ENCODE peak calls at places on chromosomes 4 and X, in eight cellular contexts. One of them, this sample, is unnamed.

GRCh38 chr4:78019494-78019893 is 37.6 kb upstream of the FRAS1 start:
- DNase-seq in neural progenitor cell: no peak
- DNase-seq in uterus: no peak
- DNase-seq in body of pancreas: no peak
- DNase-seq in mammary epithelial cell: no peak
- DNase-seq in brain microvascular endothelial cell: no peak
- DNase-seq in stomach: no peak
- DNase-seq in upper lobe of left lung: no peak
- DNase-seq in this sample: no peak

GRCh38 chr4:7429601-7430078 is 5.1 kb downstream of the PSAPL1 start:
- DNase-seq in neural progenitor cell: no peak
- DNase-seq in uterus: no peak
- DNase-seq in body of pancreas: no peak
- DNase-seq in mammary epithelial cell: no peak
- DNase-seq in brain microvascular endothelial cell: no peak
- DNase-seq in stomach: peak
- DNase-seq in upper lobe of left lung: peak
- DNase-seq in this sample: peak

GRCh38 chr4:171142045-171142444 is 671.2 kb upstream of the GALNTL6 start:
- DNase-seq in neural progenitor cell: no peak
- DNase-seq in uterus: no peak
- DNase-seq in body of pancreas: no peak
- DNase-seq in mammary epithelial cell: no peak
- DNase-seq in brain microvascular endothelial cell: no peak
- DNase-seq in stomach: no peak
- DNase-seq in upper lobe of left lung: no peak
- DNase-seq in this sample: no peak

GRCh38 chrX:28910501-28910900 is 323.3 kb downstream of the IL1RAPL1 start:
- DNase-seq in neural progenitor cell: no peak
- DNase-seq in uterus: no peak
- DNase-seq in body of pancreas: no peak
- DNase-seq in mammary epithelial cell: no peak
- DNase-seq in brain microvascular endothelial cell: no peak
- DNase-seq in stomach: no peak
- DNase-seq in upper lobe of left lung: no peak
- DNase-seq in this sample: no peak

GRCh38 chr4:102143433-102143832 is 201.8 kb downstream of the SLC39A8 start:
- DNase-seq in neural progenitor cell: no peak
- DNase-seq in uterus: no peak
- DNase-seq in body of pancreas: no peak
- DNase-seq in mammary epithelial cell: no peak
- DNase-seq in brain microvascular endothelial cell: no peak
- DNase-seq in stomach: no peak
- DNase-seq in upper lobe of left lung: no peak
- DNase-seq in this sample: no peak

GRCh38 chr4:25439913-25440477 is 62.9 kb downstream of the ANAPC4 start:
- DNase-seq in neural progenitor cell: peak
- DNase-seq in uterus: peak
- DNase-seq in body of pancreas: peak
- DNase-seq in mammary epithelial cell: peak
- DNase-seq in brain microvascular endothelial cell: peak
- DNase-seq in stomach: peak
- DNase-seq in upper lobe of left lung: peak
- DNase-seq in this sample: no peak

GRCh38 chrX:85499400-85499799 is 119.9 kb upstream of the POF1B start:
- DNase-seq in neural progenitor cell: no peak
- DNase-seq in uterus: no peak
- DNase-seq in body of pancreas: no peak
- DNase-seq in mammary epithelial cell: peak
- DNase-seq in brain microvascular endothelial cell: no peak
- DNase-seq in stomach: no peak
- DNase-seq in upper lobe of left lung: no peak
- DNase-seq in this sample: no peak

GRCh38 chr4:17027495-17027894 is 129.1 kb upstream of the LDB2 start:
- DNase-seq in neural progenitor cell: no peak
- DNase-seq in uterus: no peak
- DNase-seq in body of pancreas: no peak
- DNase-seq in mammary epithelial cell: peak
- DNase-seq in brain microvascular endothelial cell: peak
- DNase-seq in stomach: no peak
- DNase-seq in upper lobe of left lung: no peak
- DNase-seq in this sample: no peak

GRCh38 chrX:123085311-123085940 is 98.7 kb upstream of the GRIA3 start:
- DNase-seq in neural progenitor cell: peak
- DNase-seq in uterus: no peak
- DNase-seq in body of pancreas: no peak
- DNase-seq in mammary epithelial cell: no peak
- DNase-seq in brain microvascular endothelial cell: peak
- DNase-seq in stomach: no peak
- DNase-seq in upper lobe of left lung: no peak
- DNase-seq in this sample: no peak

GRCh38 chrX:120755066-120755846 is 120.4 kb downstream of the CT47B1 start:
- DNase-seq in neural progenitor cell: peak
- DNase-seq in uterus: no peak
- DNase-seq in body of pancreas: peak
- DNase-seq in mammary epithelial cell: no peak
- DNase-seq in brain microvascular endothelial cell: no peak
- DNase-seq in stomach: no peak
- DNase-seq in upper lobe of left lung: peak
- DNase-seq in this sample: no peak

GRCh38 chrX:13742397-13743176 is 8.0 kb downstream of the OFD1 start:
- DNase-seq in neural progenitor cell: no peak
- DNase-seq in uterus: no peak
- DNase-seq in body of pancreas: no peak
- DNase-seq in mammary epithelial cell: no peak
- DNase-seq in brain microvascular endothelial cell: no peak
- DNase-seq in stomach: no peak
- DNase-seq in upper lobe of left lung: peak
- DNase-seq in this sample: no peak

GRCh38 chr4:36351082-36351666 is 69.8 kb downstream of the DTHD1 start:
- DNase-seq in neural progenitor cell: peak
- DNase-seq in uterus: peak
- DNase-seq in body of pancreas: peak
- DNase-seq in mammary epithelial cell: peak
- DNase-seq in brain microvascular endothelial cell: peak
- DNase-seq in stomach: peak
- DNase-seq in upper lobe of left lung: peak
- DNase-seq in this sample: peak

GRCh38 chrX:132023896-132024386 is 839 bp downstream of the STK26 start:
- DNase-seq in neural progenitor cell: peak
- DNase-seq in uterus: peak
- DNase-seq in body of pancreas: no peak
- DNase-seq in mammary epithelial cell: peak
- DNase-seq in brain microvascular endothelial cell: no peak
- DNase-seq in stomach: no peak
- DNase-seq in upper lobe of left lung: peak
- DNase-seq in this sample: no peak

GRCh38 chr4:106369456-106370060 is 980 bp upstream of the GIMD1 start:
- DNase-seq in neural progenitor cell: peak
- DNase-seq in uterus: no peak
- DNase-seq in body of pancreas: peak
- DNase-seq in mammary epithelial cell: peak
- DNase-seq in brain microvascular endothelial cell: peak
- DNase-seq in stomach: no peak
- DNase-seq in upper lobe of left lung: no peak
- DNase-seq in this sample: no peak

GRCh38 chrX:32530802-32531403 is 680.4 kb downstream of the DMD start:
- DNase-seq in neural progenitor cell: peak
- DNase-seq in uterus: peak
- DNase-seq in body of pancreas: peak
- DNase-seq in mammary epithelial cell: peak
- DNase-seq in brain microvascular endothelial cell: peak
- DNase-seq in stomach: no peak
- DNase-seq in upper lobe of left lung: no peak
- DNase-seq in this sample: no peak

GRCh38 chrX:136783159-136783558 is 2.4 kb upstream of the ARHGEF6 start:
- DNase-seq in neural progenitor cell: no peak
- DNase-seq in uterus: no peak
- DNase-seq in body of pancreas: no peak
- DNase-seq in mammary epithelial cell: no peak
- DNase-seq in brain microvascular endothelial cell: no peak
- DNase-seq in stomach: no peak
- DNase-seq in upper lobe of left lung: no peak
- DNase-seq in this sample: no peak

GRCh38 chrX:77451041-77451440 is 3.9 kb downstream of the FGF16 start:
- DNase-seq in neural progenitor cell: no peak
- DNase-seq in uterus: no peak
- DNase-seq in body of pancreas: no peak
- DNase-seq in mammary epithelial cell: peak
- DNase-seq in brain microvascular endothelial cell: peak
- DNase-seq in stomach: no peak
- DNase-seq in upper lobe of left lung: no peak
- DNase-seq in this sample: no peak

GRCh38 chr4:76752911-76753494 is 144.9 kb downstream of the SOWAHB start:
- DNase-seq in neural progenitor cell: no peak
- DNase-seq in uterus: no peak
- DNase-seq in body of pancreas: no peak
- DNase-seq in mammary epithelial cell: peak
- DNase-seq in brain microvascular endothelial cell: peak
- DNase-seq in stomach: no peak
- DNase-seq in upper lobe of left lung: no peak
- DNase-seq in this sample: no peak

GRCh38 chr4:76753814-76754213 is 144.1 kb downstream of the SOWAHB start:
- DNase-seq in neural progenitor cell: no peak
- DNase-seq in uterus: no peak
- DNase-seq in body of pancreas: no peak
- DNase-seq in mammary epithelial cell: peak
- DNase-seq in brain microvascular endothelial cell: peak
- DNase-seq in stomach: no peak
- DNase-seq in upper lobe of left lung: no peak
- DNase-seq in this sample: no peak

GRCh38 chr4:76749361-76749760 is 148.6 kb downstream of the SOWAHB start:
- DNase-seq in neural progenitor cell: no peak
- DNase-seq in uterus: no peak
- DNase-seq in body of pancreas: no peak
- DNase-seq in mammary epithelial cell: no peak
- DNase-seq in brain microvascular endothelial cell: no peak
- DNase-seq in stomach: no peak
- DNase-seq in upper lobe of left lung: no peak
- DNase-seq in this sample: no peak

GRCh38 chr4:76750716-76751115 is 147.2 kb downstream of the SOWAHB start:
- DNase-seq in neural progenitor cell: no peak
- DNase-seq in uterus: no peak
- DNase-seq in body of pancreas: no peak
- DNase-seq in mammary epithelial cell: no peak
- DNase-seq in brain microvascular endothelial cell: no peak
- DNase-seq in stomach: no peak
- DNase-seq in upper lobe of left lung: no peak
- DNase-seq in this sample: no peak

GRCh38 chr4:76751612-76752343 is 146.2 kb downstream of the SOWAHB start:
- DNase-seq in neural progenitor cell: no peak
- DNase-seq in uterus: no peak
- DNase-seq in body of pancreas: no peak
- DNase-seq in mammary epithelial cell: no peak
- DNase-seq in brain microvascular endothelial cell: no peak
- DNase-seq in stomach: no peak
- DNase-seq in upper lobe of left lung: no peak
- DNase-seq in this sample: no peak
- H3K27ac ChIP-seq in neural progenitor cell: no peak
- H3K27ac ChIP-seq in uterus: no peak
- H3K27ac ChIP-seq in body of pancreas: no peak
- H3K27ac ChIP-seq in mammary epithelial cell: no peak
- H3K27ac ChIP-seq in brain microvascular endothelial cell: no peak
- H3K27ac ChIP-seq in stomach: no peak
- H3K27ac ChIP-seq in upper lobe of left lung: no peak
- H3K27ac ChIP-seq in this sample: no peak

GRCh38 chr4:66045913-66046312 is 375.6 kb upstream of the EPHA5 start:
- DNase-seq in neural progenitor cell: no peak
- DNase-seq in uterus: no peak
- DNase-seq in body of pancreas: no peak
- DNase-seq in mammary epithelial cell: no peak
- DNase-seq in brain microvascular endothelial cell: no peak
- DNase-seq in stomach: no peak
- DNase-seq in upper lobe of left lung: no peak
- DNase-seq in this sample: no peak
- TF ChIP-seq CTCF in neural progenitor cell: peak
- TF ChIP-seq CTCF in uterus: no peak
- TF ChIP-seq CTCF in body of pancreas: no peak
- TF ChIP-seq CTCF in mammary epithelial cell: no peak
- TF ChIP-seq CTCF in brain microvascular endothelial cell: no peak
- TF ChIP-seq CTCF in stomach: no peak
- TF ChIP-seq CTCF in upper lobe of left lung: no peak
- TF ChIP-seq CTCF in this sample: no peak

DNA sequence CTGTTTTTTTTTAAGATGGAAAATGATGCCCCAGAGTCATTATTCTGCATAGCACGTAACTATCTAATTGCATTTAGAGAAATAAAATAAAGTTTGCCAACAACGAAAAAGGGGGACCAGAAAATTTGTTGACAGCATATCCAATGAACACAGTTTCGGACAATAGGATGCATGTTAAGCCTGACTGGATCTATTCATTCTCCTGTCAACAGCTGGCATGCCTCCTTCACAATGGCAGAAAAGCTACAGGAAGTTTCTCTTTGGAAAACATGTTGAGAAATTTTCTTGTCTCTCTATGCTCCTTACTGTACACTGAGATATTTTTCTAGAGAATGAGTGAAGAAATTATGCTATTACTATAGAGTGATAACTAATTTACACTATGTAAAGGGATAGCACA is 262.5 kb downstream of the GRID2 start:
- DNase-seq in neural progenitor cell: peak
- DNase-seq in uterus: no peak
- DNase-seq in body of pancreas: no peak
- DNase-seq in mammary epithelial cell: no peak
- DNase-seq in brain microvascular endothelial cell: no peak
- DNase-seq in stomach: no peak
- DNase-seq in upper lobe of left lung: no peak
- DNase-seq in this sample: no peak
- H3K27ac ChIP-seq in neural progenitor cell: no peak
- H3K27ac ChIP-seq in uterus: no peak
- H3K27ac ChIP-seq in body of pancreas: no peak
- H3K27ac ChIP-seq in mammary epithelial cell: no peak
- H3K27ac ChIP-seq in brain microvascular endothelial cell: no peak
- H3K27ac ChIP-seq in stomach: no peak
- H3K27ac ChIP-seq in upper lobe of left lung: no peak
- H3K27ac ChIP-seq in this sample: no peak

GRCh38 chr4:55186700-55187099 is 61.3 kb upstream of the KDR start:
- DNase-seq in neural progenitor cell: peak
- DNase-seq in uterus: no peak
- DNase-seq in body of pancreas: no peak
- DNase-seq in mammary epithelial cell: no peak
- DNase-seq in brain microvascular endothelial cell: no peak
- DNase-seq in stomach: no peak
- DNase-seq in upper lobe of left lung: no peak
- DNase-seq in this sample: no peak

GRCh38 chr4:55184600-55185523 is 59.5 kb upstream of the KDR start:
- DNase-seq in neural progenitor cell: no peak
- DNase-seq in uterus: no peak
- DNase-seq in body of pancreas: peak
- DNase-seq in mammary epithelial cell: no peak
- DNase-seq in brain microvascular endothelial cell: peak
- DNase-seq in stomach: peak
- DNase-seq in upper lobe of left lung: no peak
- DNase-seq in this sample: peak

GRCh38 chr4:55183926-55184599 is 58.7 kb upstream of the KDR start:
- DNase-seq in neural progenitor cell: no peak
- DNase-seq in uterus: peak
- DNase-seq in body of pancreas: no peak
- DNase-seq in mammary epithelial cell: peak
- DNase-seq in brain microvascular endothelial cell: peak
- DNase-seq in stomach: peak
- DNase-seq in upper lobe of left lung: peak
- DNase-seq in this sample: no peak

GRCh38 chr4:55181606-55182005 is 56.2 kb upstream of the KDR start:
- DNase-seq in neural progenitor cell: no peak
- DNase-seq in uterus: no peak
- DNase-seq in body of pancreas: no peak
- DNase-seq in mammary epithelial cell: no peak
- DNase-seq in brain microvascular endothelial cell: peak
- DNase-seq in stomach: no peak
- DNase-seq in upper lobe of left lung: no peak
- DNase-seq in this sample: no peak

GRCh38 chr4:55186123-55186522 is 60.7 kb upstream of the KDR start:
- DNase-seq in neural progenitor cell: no peak
- DNase-seq in uterus: no peak
- DNase-seq in body of pancreas: no peak
- DNase-seq in mammary epithelial cell: no peak
- DNase-seq in brain microvascular endothelial cell: no peak
- DNase-seq in stomach: no peak
- DNase-seq in upper lobe of left lung: no peak
- DNase-seq in this sample: no peak
- TF ChIP-seq CTCF in neural progenitor cell: peak
- TF ChIP-seq CTCF in uterus: no peak
- TF ChIP-seq CTCF in body of pancreas: no peak
- TF ChIP-seq CTCF in mammary epithelial cell: no peak
- TF ChIP-seq CTCF in brain microvascular endothelial cell: peak
- TF ChIP-seq CTCF in stomach: no peak
- TF ChIP-seq CTCF in upper lobe of left lung: no peak
- TF ChIP-seq CTCF in this sample: no peak